ENCODE peak calls at places on chromosome 3, in six cellular contexts. A, F, L, C, W and P are unnamed samples.

GRCh38 chr3:167866321-167866720 is 130.8 kb downstream of the SERPINI1 start:
- ATAC-seq in A (no peak), F (no peak), L (no peak), C (no peak), W (no peak), P (no peak)

GRCh38 chr3:119794971-119795612 is 13.2 kb downstream of the NR1I2 start:
- ATAC-seq in A (peak; percentile 97), F (peak; percentile 96), L (peak; percentile 53), C (peak; percentile 34), W (peak; percentile 98), P (peak; percentile 7)

GRCh38 chr3:11477286-11477935 is 166.3 kb downstream of the VGLL4 start:
- ATAC-seq in A (peak; percentile 35), F (no peak), L (peak; percentile 61), C (no peak), W (no peak), P (peak; percentile 76)

GRCh38 chr3:159632847-159633246 is 355.8 kb upstream of the IL12A start:
- ATAC-seq in A (no peak), F (no peak), L (no peak), C (no peak), W (no peak), P (no peak)

GRCh38 chr3:111173328-111173900 is 101.8 kb downstream of the NECTIN3 start:
- ATAC-seq in A (no peak), F (no peak), L (no peak), C (no peak), W (no peak), P (no peak)

GRCh38 chr3:149547954-149548728 is 73.6 kb downstream of the TM4SF4 start:
- ATAC-seq in A (peak; percentile 97), F (peak; percentile 84), L (peak; percentile 87), C (no peak), W (no peak), P (peak; percentile 88)

GRCh38 chr3:175287361-175287963 is 428.3 kb downstream of the NAALADL2 start:
- ATAC-seq in A (no peak), F (no peak), L (no peak), C (peak; percentile 100), W (no peak), P (no peak)

GRCh38 chr3:197031315-197032285 is 2.0 kb upstream of the MELTF start:
- ATAC-seq in A (peak; percentile 78), F (peak; percentile 58), L (peak; percentile 81), C (no peak), W (peak; percentile 74), P (peak; percentile 80)

GRCh38 chr3:111596328-111596727 is 1.2 kb upstream of the ZBED2 start:
- ATAC-seq in A (no peak), F (no peak), L (no peak), C (no peak), W (no peak), P (no peak)

GRCh38 chr3:118683636-118684035 is 351.0 kb downstream of the IGSF11 start:
- ATAC-seq in A (no peak), F (no peak), L (no peak), C (no peak), W (no peak), P (no peak)

GRCh38 chr3:43394071-43394501 is 107.7 kb downstream of the SNRK start:
- ATAC-seq in A (no peak), F (no peak), L (peak; percentile 14), C (no peak), W (no peak), P (peak; percentile 71)

GRCh38 chr3:36911990-36912804 is 32.7 kb downstream of the TRANK1 start:
- ATAC-seq in A (peak; percentile 67), F (peak; percentile 72), L (peak; percentile 71), C (peak; percentile 90), W (peak; percentile 65), P (no peak)

DNA sequence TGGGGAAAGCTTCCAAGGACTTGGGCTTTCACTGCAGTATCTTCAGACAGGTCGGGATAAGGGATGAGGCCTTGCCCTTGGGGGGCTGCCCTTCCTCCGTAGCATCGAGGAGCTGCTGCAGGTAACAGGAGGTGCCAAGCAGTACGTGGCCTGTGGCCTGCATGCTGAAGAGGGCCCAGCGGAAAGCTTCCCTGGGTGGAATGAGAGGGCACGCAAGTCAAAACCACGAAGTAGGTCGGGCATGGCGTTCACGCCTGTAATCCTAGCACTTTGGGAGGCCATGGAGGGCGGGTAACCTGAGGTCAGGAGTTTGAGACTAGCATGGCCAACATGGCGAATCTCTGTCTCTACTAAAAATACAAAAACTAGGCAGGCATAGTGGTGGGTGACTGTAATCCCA is 12.9 kb downstream of the CIDEC start:
- ATAC-seq in A (no peak), F (no peak), L (no peak), C (no peak), W (no peak), P (no peak)
- H3K4me1 ChIP-seq in A (peaks cover 44% of the 10 kb centered on the region), F (peaks cover 39% of the 10 kb centered on the region), L (peaks cover 30% of the 10 kb centered on the region), C (no peaks in the 10 kb centered on the region), W (peaks cover 20% of the 10 kb centered on the region), P (peaks cover 55% of the 10 kb centered on the region)

GRCh38 chr3:33077976-33078375 is 19.0 kb downstream of the GLB1 start:
- ATAC-seq in A (no peak), F (no peak), L (no peak), C (no peak), W (peak; percentile 64), P (no peak)

GRCh38 chr3:33081812-33082211 is 15.1 kb downstream of the GLB1 start:
- ATAC-seq in A (peak; percentile 59), F (peak; percentile 46), L (no peak), C (no peak), W (peak; percentile 23), P (no peak)

GRCh38 chr3:33089515-33089914 is 7.4 kb downstream of the GLB1 start:
- ATAC-seq in A (no peak), F (no peak), L (no peak), C (peak; percentile 88), W (no peak), P (no peak)

GRCh38 chr3:33083958-33084357 is 13.0 kb downstream of the GLB1 start:
- ATAC-seq in A (no peak), F (no peak), L (no peak), C (peak; percentile 58), W (peak; percentile 10), P (no peak)
- TF ChIP-seq EP300 in A (no peak), F (no peak), L (no peak), C (no peak), W (no peak), P (no peak)

GRCh38 chr3:30643763-30644462 is 37.5 kb downstream of the TGFBR2 start:
- ATAC-seq in A (no peak), F (peak; percentile 10), L (peak; percentile 5), C (peak; percentile 34), W (no peak), P (peak; percentile 5)
- TF ChIP-seq POLR2A in A (no peak), F (no peak), L (no peak), C (no peak), W (no peak), P (no peak)

DNA sequence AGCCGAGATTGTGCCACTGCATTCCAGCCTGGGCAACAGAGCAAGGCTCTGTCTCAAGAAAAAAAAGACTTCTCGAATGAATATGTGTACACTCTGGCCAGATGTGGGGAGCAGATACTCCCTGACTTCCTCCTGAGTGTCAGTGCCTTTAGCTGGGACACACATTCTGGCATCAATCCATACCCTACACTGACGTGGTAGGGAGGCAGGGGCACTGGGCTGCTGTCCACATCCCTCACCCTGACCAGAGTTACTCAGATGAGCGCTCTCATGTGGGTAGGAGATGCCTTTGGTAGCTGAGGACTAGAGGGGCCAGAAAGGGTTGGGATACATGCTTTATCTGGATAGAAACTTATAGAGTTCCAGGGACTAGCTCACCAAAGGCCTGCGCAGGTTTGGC is 15.6 kb downstream of the LIMD1 start:
- ATAC-seq in A (no peak), F (no peak), L (no peak), C (no peak), W (no peak), P (no peak)
- H3K4me1 ChIP-seq in A (peaks cover 84% of the 10 kb centered on the region), F (peaks cover 30% of the 10 kb centered on the region), L (peaks cover 76% of the 10 kb centered on the region), C (peaks cover 48% of the 10 kb centered on the region), W (no peaks in the 10 kb centered on the region), P (peaks cover 45% of the 10 kb centered on the region)

DNA sequence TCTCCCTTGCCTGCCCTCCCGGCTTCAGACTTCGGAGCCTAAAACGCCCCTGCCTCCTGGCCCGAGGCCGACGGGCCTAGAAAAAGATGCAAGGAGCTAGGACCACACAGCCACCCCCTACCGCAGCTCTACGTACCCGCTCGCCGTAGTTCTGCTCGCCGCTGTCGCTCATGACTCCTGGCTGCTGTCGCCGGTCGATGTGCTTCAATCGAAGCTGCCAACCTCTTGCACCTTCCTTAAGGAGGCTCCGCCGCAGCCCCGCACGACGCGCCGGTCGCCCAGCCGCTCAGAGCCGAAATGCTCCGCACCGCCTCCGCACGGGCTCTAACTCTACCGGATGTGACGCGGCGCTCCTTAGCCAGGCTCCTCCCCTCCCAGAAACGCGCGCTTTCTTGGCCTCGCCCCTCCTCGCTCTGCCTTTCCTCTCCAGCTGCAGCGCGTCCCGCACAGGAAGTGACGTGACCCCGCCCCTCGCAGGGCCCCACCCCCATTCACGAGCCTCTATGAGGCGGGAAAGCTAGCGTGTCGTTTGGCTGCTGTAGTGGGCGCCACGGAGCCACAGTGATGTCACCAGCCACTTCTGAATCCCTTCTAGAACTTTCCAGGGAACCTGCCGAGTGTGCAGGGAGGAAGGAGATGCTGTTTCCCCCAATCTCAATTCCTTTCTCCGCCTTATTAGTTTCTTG is at the start of gene TRA2B:
- ATAC-seq in A (peak; percentile 94), F (peak; percentile 92), L (peak; percentile 98), C (peak; percentile 87), W (peak; percentile 87), P (peak; percentile 99)
- TF ChIP-seq EP300 in A (no peak), F (peak; percentile 34), L (no peak), C (no peak), W (peak; percentile 35), P (no peak)

DNA sequence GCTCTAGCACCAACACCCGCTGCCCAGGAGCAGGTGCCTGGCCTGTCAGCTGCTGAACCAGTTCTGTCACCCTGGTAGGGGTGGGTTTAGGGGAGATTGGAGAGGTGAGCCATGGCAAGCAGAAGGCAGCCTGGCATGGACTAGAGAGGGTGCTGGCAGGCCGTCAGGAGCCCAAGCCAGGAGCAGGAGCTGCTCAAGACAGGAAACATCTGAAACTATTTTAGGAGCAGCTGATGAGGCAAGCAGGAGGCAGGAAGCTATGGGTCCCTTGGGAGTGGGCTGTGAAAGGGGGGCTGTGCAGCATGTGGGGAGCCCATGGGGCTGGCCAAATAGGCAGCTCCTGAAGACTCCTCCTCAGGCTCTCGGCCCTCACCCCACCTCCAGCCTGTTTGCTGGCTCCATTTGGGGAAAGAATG is 2.3 kb downstream of the INKA1 start:
- ATAC-seq in A (no peak), F (no peak), L (no peak), C (peak; percentile 9), W (no peak), P (peak; percentile 52)
- TF ChIP-seq POLR2A in A (no peak), F (no peak), L (no peak), C (no peak), W (no peak), P (no peak)

DNA sequence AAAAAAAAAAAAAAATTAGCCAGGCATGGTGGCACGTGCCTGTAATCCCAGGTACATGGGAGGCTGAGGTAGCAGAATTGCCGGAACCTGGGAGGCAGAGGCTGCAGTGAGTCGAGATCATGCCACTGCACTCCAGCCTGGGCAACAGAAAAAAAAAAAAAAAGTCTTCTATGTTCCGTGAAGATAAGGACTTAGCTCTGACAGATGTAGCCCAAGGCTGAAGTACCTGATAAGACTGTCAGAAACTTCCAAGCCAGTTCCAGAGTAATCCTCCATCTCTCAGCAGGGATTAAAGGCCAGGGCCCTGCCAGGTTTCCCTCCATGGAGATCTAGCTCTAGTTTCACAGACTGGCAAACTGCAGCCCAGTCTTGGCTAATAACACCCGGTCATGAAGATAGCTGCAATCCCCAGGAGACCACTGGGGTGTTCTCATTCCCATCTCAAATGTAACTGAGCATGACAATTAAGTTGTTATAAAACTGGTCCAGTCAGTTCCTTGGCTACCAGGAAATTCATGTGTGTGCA is 8.5 kb downstream of the CDCP1 start:
- ATAC-seq in A (peak; percentile 39), F (no peak), L (no peak), C (no peak), W (peak; percentile 67), P (no peak)
- H3K4me1 ChIP-seq in A (peaks cover 11% of the 10 kb centered on the region), F (no peaks in the 10 kb centered on the region), L (peaks cover 19% of the 10 kb centered on the region), C (no peaks in the 10 kb centered on the region), W (peaks cover 34% of the 10 kb centered on the region), P (peaks cover 17% of the 10 kb centered on the region)

GRCh38 chr3:169772530-169772950 is 656 bp upstream of the MYNN start:
- ATAC-seq in A (peak; percentile 62), F (peak; percentile 61), L (peak; percentile 79), C (peak; percentile 57), W (peak; percentile 67), P (peak; percentile 62)
- TF ChIP-seq EP300 in A (no peak), F (no peak), L (no peak), C (no peak), W (no peak), P (no peak)